ENCODE peak calls at places on chromosome 14, in ten cellular contexts. D, E, S, J, Y, W, O, U, B and Q are unnamed samples.

GRCh38 chr14:57189070-57189469 is 79.6 kb downstream of the EXOC5 start:
- DNase-seq in U (no peak), W (no peak), D (no peak), S (no peak), Y (peak), J (no peak), B (no peak), E (peak), O (no peak), Q (no peak)

GRCh38 chr14:102777711-102778615 is 714 bp downstream of the TRAF3 start:
- DNase-seq in W (peak), Y (no peak), B (no peak), D (no peak), U (no peak), O (no peak), J (no peak), E (peak), S (no peak), Q (peak)

GRCh38 chr14:92690171-92691011 is 58.0 kb downstream of the LGMN start:
- DNase-seq in D (no peak), B (peak), J (peak), O (peak), E (peak), S (no peak), W (peak), U (no peak), Y (peak), Q (no peak)

GRCh38 chr14:58978336-58978735 is 210.1 kb upstream of the DAAM1 start:
- DNase-seq in Y (no peak), U (peak), O (no peak), J (no peak), B (peak), E (peak), S (no peak), D (no peak), W (no peak), Q (no peak)

GRCh38 chr14:100406505-100407131 is 83.5 kb downstream of the SLC25A47 start:
- DNase-seq in O (peak), Y (no peak), D (no peak), W (peak), U (no peak), J (no peak), B (peak), E (peak), S (peak), Q (no peak)

GRCh38 chr14:91418387-91419043 is 895 bp upstream of the CCDC88C start:
- DNase-seq in Y (peak), E (peak), D (no peak), B (peak), S (peak), O (peak), U (peak), J (no peak), W (peak), Q (peak)

GRCh38 chr14:64279719-64280668 is 14.2 kb downstream of the ESR2 start:
- DNase-seq in J (no peak), O (no peak), U (no peak), W (no peak), B (no peak), D (no peak), E (peak), S (no peak), Y (no peak), Q (no peak)

GRCh38 chr14:101854366-101854765 is 92.9 kb downstream of the PPP2R5C start:
- DNase-seq in S (no peak), B (no peak), W (peak), E (peak), U (no peak), J (no peak), Y (no peak), D (no peak), O (no peak), Q (no peak)

GRCh38 chr14:37384870-37385596 is 187.3 kb downstream of the MIPOL1 start:
- DNase-seq in D (no peak), J (no peak), S (no peak), O (no peak), Y (no peak), U (no peak), W (no peak), B (no peak), E (no peak), Q (no peak)

GRCh38 chr14:60944206-60944605 is 36.7 kb downstream of the TRMT5 start:
- DNase-seq in J (no peak), U (no peak), W (no peak), B (no peak), S (no peak), Y (no peak), E (no peak), D (no peak), O (no peak), Q (no peak)

GRCh38 chr14:62599616-62600385 is 445.5 kb downstream of the KCNH5 start:
- DNase-seq in B (no peak), O (no peak), Y (no peak), U (no peak), W (no peak), D (no peak), J (no peak), S (no peak), E (no peak), Q (no peak)

GRCh38 chr14:76564471-76565119 is 188.7 kb downstream of the ESRRB start:
- DNase-seq in S (no peak), O (no peak), J (no peak), B (no peak), D (no peak), Y (peak), U (no peak), E (no peak), W (no peak), Q (no peak)

GRCh38 chr14:93587330-93587729 is 156.6 kb downstream of the UNC79 start:
- DNase-seq in J (no peak), B (no peak), S (no peak), Y (no peak), W (no peak), E (no peak), D (no peak), U (no peak), O (no peak), Q (no peak)

GRCh38 chr14:94542111-94542810 is 19.0 kb upstream of the SERPINA4 start:
- DNase-seq in J (no peak), O (peak), Y (no peak), B (no peak), D (no peak), U (no peak), E (peak), S (no peak), W (no peak), Q (no peak)

GRCh38 chr14:102094101-102094500 is 7.3 kb upstream of the HSP90AA1 start:
- DNase-seq in Y (no peak), S (no peak), E (no peak), W (no peak), O (no peak), B (no peak), J (no peak), U (no peak), D (no peak), Q (peak)

GRCh38 chr14:53840444-53840843 is 116.2 kb downstream of the BMP4 start:
- DNase-seq in B (no peak), W (no peak), Y (peak), D (no peak), O (peak), J (no peak), U (no peak), E (no peak), S (no peak), Q (no peak)

GRCh38 chr14:103314496-103315277 is 19.4 kb upstream of the EIF5 start:
- DNase-seq in E (no peak), S (no peak), O (no peak), J (no peak), B (peak), Y (no peak), U (no peak), D (no peak), W (no peak), Q (peak)

GRCh38 chr14:76584271-76584702 is 177.0 kb upstream of the VASH1 start:
- DNase-seq in Y (no peak), O (no peak), S (no peak), D (no peak), U (peak), B (peak), J (no peak), W (no peak), E (no peak), Q (no peak)

GRCh38 chr14:102764220-102764671 is 13.0 kb upstream of the TRAF3 start:
- DNase-seq in O (no peak), D (peak), Y (no peak), J (no peak), B (no peak), W (no peak), E (no peak), U (no peak), S (no peak), Q (no peak)

GRCh38 chr14:69298131-69299071 is 38.4 kb downstream of the GALNT16 start:
- DNase-seq in E (no peak), B (peak), W (no peak), J (no peak), Y (no peak), U (no peak), O (no peak), S (no peak), D (no peak), Q (no peak)

GRCh38 chr14:28767851-28768548 is 1.4 kb downstream of the FOXG1 start:
- DNase-seq in S (no peak), B (no peak), W (no peak), E (no peak), D (no peak), Y (no peak), J (no peak), O (no peak), U (no peak), Q (no peak)

GRCh38 chr14:66495214-66496098 is 9.3 kb downstream of the CCDC196 start:
- DNase-seq in O (no peak), S (peak), E (peak), W (peak), Y (peak), U (peak), B (peak), J (peak), D (no peak), Q (no peak)

GRCh38 chr14:70842851-70843462 is 33.6 kb upstream of the MAP3K9 start:
- DNase-seq in Y (no peak), O (no peak), U (no peak), B (no peak), S (no peak), D (no peak), E (no peak), J (no peak), W (no peak), Q (no peak)

GRCh38 chr14:75098209-75098608 is 28.6 kb downstream of the NEK9 start:
- DNase-seq in J (no peak), Y (no peak), O (no peak), E (no peak), B (no peak), D (no peak), U (no peak), S (no peak), W (no peak), Q (no peak)

GRCh38 chr14:55329999-55330710 is 58.9 kb downstream of the FBXO34 start:
- DNase-seq in D (no peak), Y (no peak), B (no peak), J (no peak), S (no peak), E (peak), U (no peak), O (no peak), W (no peak), Q (no peak)

GRCh38 chr14:53331921-53332320 is 178.8 kb upstream of the DDHD1 start:
- DNase-seq in B (no peak), J (no peak), D (no peak), S (no peak), U (no peak), W (no peak), Y (no peak), E (no peak), O (no peak), Q (no peak)

GRCh38 chr14:58541623-58542022 is 96.1 kb upstream of the DACT1 start:
- DNase-seq in B (no peak), S (no peak), J (no peak), O (no peak), E (no peak), Y (no peak), D (no peak), U (no peak), W (no peak), Q (no peak)

GRCh38 chr14:104934380-104934733 is 9.7 kb downstream of the PLD4 start:
- DNase-seq in W (no peak), U (no peak), O (no peak), S (no peak), E (no peak), B (no peak), D (no peak), Y (no peak), J (no peak), Q (no peak)

GRCh38 chr14:104931323-104931770 is 6.7 kb downstream of the PLD4 start:
- DNase-seq in Y (no peak), O (no peak), S (no peak), B (no peak), J (peak), W (no peak), U (no peak), E (no peak), D (no peak), Q (no peak)

GRCh38 chr14:104931771-104932675 is 7.3 kb downstream of the PLD4 start:
- DNase-seq in O (no peak), U (peak), D (no peak), E (no peak), J (peak), S (no peak), Y (no peak), B (no peak), W (no peak), Q (no peak)

GRCh38 chr14:104933721-104934379 is 9.2 kb downstream of the PLD4 start:
- DNase-seq in O (no peak), U (peak), W (no peak), B (no peak), E (no peak), Y (no peak), J (peak), S (no peak), D (no peak), Q (no peak)

DNA sequence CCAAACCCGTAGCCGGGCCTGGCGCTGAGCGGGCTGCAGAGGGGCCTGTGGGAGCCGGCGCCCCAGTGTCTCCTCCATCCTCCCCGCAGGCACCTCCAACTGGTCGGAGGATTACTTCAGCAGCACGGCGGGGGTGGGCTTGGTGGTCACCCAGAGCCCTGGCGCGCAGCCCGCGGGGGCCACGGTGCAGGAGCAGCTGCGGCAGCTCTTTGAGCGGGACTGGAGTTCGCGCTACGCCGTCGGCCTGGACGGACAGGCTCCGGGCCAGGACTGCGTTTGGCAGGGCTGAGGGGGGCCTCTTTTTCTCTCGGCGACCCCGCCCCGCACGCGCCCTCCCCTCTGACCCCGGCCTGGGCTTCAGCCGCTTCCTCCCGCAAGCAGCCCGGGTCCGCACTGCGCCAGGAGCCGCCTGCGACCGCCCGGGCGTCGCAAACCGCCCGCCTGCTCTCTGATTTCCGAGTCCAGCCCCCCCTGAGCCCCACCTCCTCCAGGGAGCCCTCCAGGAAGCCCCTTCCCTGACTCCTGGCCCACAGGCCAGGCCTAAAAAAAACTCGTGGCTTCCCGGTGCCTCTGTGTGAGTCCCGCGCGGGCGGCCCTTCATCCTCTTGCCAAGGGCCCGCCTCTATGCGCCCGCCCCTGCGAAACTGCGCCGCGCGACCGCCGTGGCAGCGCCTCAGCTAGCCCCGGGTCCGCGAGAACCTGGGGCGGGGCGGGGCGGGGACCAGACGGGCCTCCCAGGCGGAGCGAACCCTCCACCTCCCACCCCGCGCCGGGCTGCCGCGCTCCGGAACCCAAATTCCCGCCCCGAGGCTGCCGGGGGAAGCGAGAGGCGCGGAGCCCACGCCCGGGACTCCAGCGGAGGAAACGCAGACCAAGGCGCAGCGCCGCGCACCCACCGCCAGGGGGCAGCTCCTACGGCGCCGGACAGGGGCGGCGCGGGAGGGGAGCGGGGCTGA is 8.3 kb downstream of the PLD4 start:
- DNase-seq in Y (peak), B (peak), D (peak), O (peak), U (peak), S (peak), W (peak), E (peak), J (peak), Q (peak)
- TF ChIP-seq POLR2A in Y (no peak), B (no peak), D (no peak), O (no peak), U (no peak), S (no peak), W (no peak), E (no peak), J (no peak), Q (no peak)

DNA sequence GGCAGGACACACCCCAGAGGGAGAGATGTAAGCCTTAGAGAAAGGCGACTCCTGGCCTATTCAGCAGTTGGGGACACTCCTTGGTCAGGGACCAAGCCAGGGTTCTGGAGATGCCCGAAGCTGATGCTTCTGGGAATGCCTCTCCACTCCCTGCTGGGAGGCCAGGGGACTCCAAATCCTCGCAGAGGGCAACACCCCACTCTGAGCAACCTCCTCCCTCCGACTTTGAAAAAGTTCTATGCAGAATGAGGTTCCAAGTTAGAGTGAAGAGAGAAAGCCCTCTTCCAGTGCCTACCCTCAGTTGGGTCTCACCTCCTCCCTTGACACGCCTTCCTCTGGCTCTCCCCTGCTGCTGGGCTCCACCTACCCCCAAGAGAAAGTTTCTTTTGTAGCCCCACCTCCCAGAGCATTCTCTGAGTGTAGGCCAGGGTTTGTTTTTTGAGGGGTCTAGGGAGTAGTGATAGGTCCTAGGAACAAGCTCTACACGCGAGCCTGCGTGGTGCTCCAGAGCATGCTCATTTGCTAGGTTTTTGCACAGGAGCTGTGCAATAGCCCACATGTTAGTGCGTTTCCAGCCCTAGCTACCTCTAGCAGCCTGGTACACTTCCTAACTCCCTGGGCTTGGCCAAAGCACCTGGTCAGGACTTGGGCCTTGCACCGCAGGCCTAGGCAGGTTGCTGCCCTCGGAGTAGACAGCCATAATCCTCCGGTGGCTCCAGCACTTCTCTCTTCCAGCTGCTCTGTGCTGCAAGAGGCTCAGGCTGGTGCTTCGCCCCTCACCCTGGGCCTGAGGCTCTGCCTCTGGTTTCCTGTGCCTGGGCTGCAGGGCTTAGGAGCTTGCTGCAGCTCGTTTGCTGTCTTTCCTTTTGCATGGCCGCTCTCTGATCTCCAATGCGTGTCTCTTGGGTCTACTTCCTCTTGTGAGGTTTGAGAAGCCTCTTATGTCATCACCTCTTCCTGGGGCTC is 590 bp upstream of the CEBPE start:
- DNase-seq in J (peak), Y (no peak), D (peak), B (no peak), U (no peak), W (no peak), E (no peak), O (no peak), S (no peak), Q (no peak)
- TF ChIP-seq POLR2A in J (no peak), Y (no peak), D (no peak), B (no peak), U (no peak), W (no peak), E (no peak), O (no peak), S (no peak), Q (no peak)

GRCh38 chr14:30655658-30656057 is 33.5 kb downstream of the SCFD1 start:
- DNase-seq in U (no peak), Y (no peak), B (no peak), E (no peak), D (no peak), O (no peak), S (no peak), W (no peak), J (no peak), Q (no peak)

GRCh38 chr14:30657606-30658163 is 35.6 kb downstream of the SCFD1 start:
- DNase-seq in O (no peak), U (no peak), J (no peak), W (no peak), Y (peak), E (peak), B (no peak), S (no peak), D (no peak), Q (no peak)

GRCh38 chr14:30656190-30656632 is 34.1 kb downstream of the SCFD1 start:
- DNase-seq in Y (peak), O (peak), W (peak), U (no peak), B (peak), S (no peak), E (peak), D (no peak), J (no peak), Q (no peak)

GRCh38 chr14:30658645-30659044 is 36.5 kb downstream of the SCFD1 start:
- DNase-seq in W (no peak), D (no peak), Y (no peak), B (no peak), U (no peak), E (no peak), S (no peak), J (no peak), O (no peak), Q (no peak)

GRCh38 chr14:30657050-30657449 is 34.9 kb downstream of the SCFD1 start:
- DNase-seq in O (no peak), E (no peak), S (no peak), J (no peak), B (no peak), D (no peak), W (no peak), U (no peak), Y (no peak), Q (no peak)
- TF ChIP-seq POLR2A in O (no peak), E (no peak), S (no peak), J (no peak), B (no peak), D (no peak), W (no peak), U (no peak), Y (no peak), Q (no peak)

GRCh38 chr14:23030936-23031335 is 3.8 kb downstream of the PSMB5 start:
- DNase-seq in E (peak), W (no peak), D (no peak), S (no peak), U (no peak), Y (no peak), B (no peak), O (no peak), J (no peak), Q (no peak)

GRCh38 chr14:23035303-23036164 is 834 bp upstream of the PSMB5 start:
- DNase-seq in O (no peak), E (no peak), U (no peak), Y (no peak), S (no peak), J (no peak), D (no peak), B (no peak), W (no peak), Q (no peak)

GRCh38 chr14:23033801-23034497 is 751 bp downstream of the PSMB5 start:
- DNase-seq in B (no peak), E (no peak), D (no peak), U (no peak), O (no peak), W (no peak), Y (no peak), J (no peak), S (no peak), Q (no peak)

GRCh38 chr14:23040100-23040499 is 1.9 kb upstream of the PSMB11 start:
- DNase-seq in D (no peak), B (no peak), U (no peak), W (no peak), E (no peak), J (no peak), S (no peak), O (no peak), Y (no peak), Q (no peak)

GRCh38 chr14:23034498-23035302 is at the start of gene PSMB5:
- DNase-seq in J (peak), E (peak), B (peak), O (peak), U (peak), W (peak), S (peak), Y (peak), D (peak), Q (peak)
- TF ChIP-seq POLR2A in J (no peak), E (peak), B (peak), O (peak), U (peak), W (peak), S (no peak), Y (peak), D (peak), Q (peak)